ENCODE peak calls at places on chromosomes 6 and 20, in eight cellular contexts. One of them, this sample, is unnamed.
A peak's percentile ranks its signal among the peaks of the same experiment; 100 is the strongest.

GRCh38 chr6:168699631-168700315 is 258.8 kb downstream of the SMOC2 start:
- DNase-seq in activated CD8-positive, alpha-beta memory T cell treated with anti-CD3 and anti-CD28 coated beads for 4 hours: no peak
- DNase-seq in OCI-LY7: no peak
- DNase-seq in endothelial cell of umbilical vein: no peak
- DNase-seq in left cardiac atrium: no peak
- DNase-seq in T47D: no peak
- DNase-seq in choroid plexus epithelial cell: no peak
- DNase-seq in activated CD4-positive, alpha-beta T cell treated with anti-CD3 and anti-CD28 coated beads for 24 hours: no peak
- DNase-seq in this sample: no peak

GRCh38 chr6:170152111-170152926 is 138.6 kb downstream of the DLL1 start:
- DNase-seq in activated CD8-positive, alpha-beta memory T cell treated with anti-CD3 and anti-CD28 coated beads for 4 hours: no peak
- DNase-seq in OCI-LY7: no peak
- DNase-seq in endothelial cell of umbilical vein: peak; percentile 21
- DNase-seq in left cardiac atrium: peak; percentile 68
- DNase-seq in T47D: no peak
- DNase-seq in choroid plexus epithelial cell: no peak
- DNase-seq in activated CD4-positive, alpha-beta T cell treated with anti-CD3 and anti-CD28 coated beads for 24 hours: no peak
- DNase-seq in this sample: peak; percentile 31

GRCh38 chr6:7542065-7542877 is 800 bp downstream of the DSP start:
- DNase-seq in activated CD8-positive, alpha-beta memory T cell treated with anti-CD3 and anti-CD28 coated beads for 4 hours: no peak
- DNase-seq in OCI-LY7: no peak
- DNase-seq in endothelial cell of umbilical vein: peak; percentile 7
- DNase-seq in left cardiac atrium: peak; percentile 34
- DNase-seq in T47D: peak; percentile 45
- DNase-seq in choroid plexus epithelial cell: peak; percentile 2
- DNase-seq in activated CD4-positive, alpha-beta T cell treated with anti-CD3 and anti-CD28 coated beads for 24 hours: no peak
- DNase-seq in this sample: no peak

GRCh38 chr20:10329387-10330005 is 104.5 kb downstream of the MKKS start:
- DNase-seq in activated CD8-positive, alpha-beta memory T cell treated with anti-CD3 and anti-CD28 coated beads for 4 hours: no peak
- DNase-seq in OCI-LY7: no peak
- DNase-seq in endothelial cell of umbilical vein: no peak
- DNase-seq in left cardiac atrium: no peak
- DNase-seq in T47D: no peak
- DNase-seq in choroid plexus epithelial cell: no peak
- DNase-seq in activated CD4-positive, alpha-beta T cell treated with anti-CD3 and anti-CD28 coated beads for 24 hours: no peak
- DNase-seq in this sample: no peak

GRCh38 chr6:127367023-127367375 is 23.6 kb upstream of the ECHDC1 start:
- DNase-seq in activated CD8-positive, alpha-beta memory T cell treated with anti-CD3 and anti-CD28 coated beads for 4 hours: no peak
- DNase-seq in OCI-LY7: no peak
- DNase-seq in endothelial cell of umbilical vein: no peak
- DNase-seq in left cardiac atrium: no peak
- DNase-seq in T47D: no peak
- DNase-seq in choroid plexus epithelial cell: peak; percentile 15
- DNase-seq in activated CD4-positive, alpha-beta T cell treated with anti-CD3 and anti-CD28 coated beads for 24 hours: no peak
- DNase-seq in this sample: no peak

GRCh38 chr6:26027491-26028211 is 59.6 kb upstream of the HFE start:
- DNase-seq in activated CD8-positive, alpha-beta memory T cell treated with anti-CD3 and anti-CD28 coated beads for 4 hours: no peak
- DNase-seq in OCI-LY7: peak; percentile 56
- DNase-seq in endothelial cell of umbilical vein: no peak
- DNase-seq in left cardiac atrium: no peak
- DNase-seq in T47D: no peak
- DNase-seq in choroid plexus epithelial cell: no peak
- DNase-seq in activated CD4-positive, alpha-beta T cell treated with anti-CD3 and anti-CD28 coated beads for 24 hours: no peak
- DNase-seq in this sample: no peak

GRCh38 chr6:36920546-36920945 is 34.0 kb upstream of the PI16 start:
- DNase-seq in activated CD8-positive, alpha-beta memory T cell treated with anti-CD3 and anti-CD28 coated beads for 4 hours: no peak
- DNase-seq in OCI-LY7: no peak
- DNase-seq in endothelial cell of umbilical vein: no peak
- DNase-seq in left cardiac atrium: no peak
- DNase-seq in T47D: no peak
- DNase-seq in choroid plexus epithelial cell: no peak
- DNase-seq in activated CD4-positive, alpha-beta T cell treated with anti-CD3 and anti-CD28 coated beads for 24 hours: no peak
- DNase-seq in this sample: no peak

GRCh38 chr6:170034294-170034693 is 256.6 kb downstream of the DLL1 start:
- DNase-seq in activated CD8-positive, alpha-beta memory T cell treated with anti-CD3 and anti-CD28 coated beads for 4 hours: no peak
- DNase-seq in OCI-LY7: no peak
- DNase-seq in endothelial cell of umbilical vein: no peak
- DNase-seq in left cardiac atrium: no peak
- DNase-seq in T47D: no peak
- DNase-seq in choroid plexus epithelial cell: no peak
- DNase-seq in activated CD4-positive, alpha-beta T cell treated with anti-CD3 and anti-CD28 coated beads for 24 hours: no peak
- DNase-seq in this sample: no peak

GRCh38 chr6:170093658-170094596 is 197.0 kb downstream of the DLL1 start:
- DNase-seq in activated CD8-positive, alpha-beta memory T cell treated with anti-CD3 and anti-CD28 coated beads for 4 hours: no peak
- DNase-seq in OCI-LY7: no peak
- DNase-seq in endothelial cell of umbilical vein: no peak
- DNase-seq in left cardiac atrium: peak; percentile 17
- DNase-seq in T47D: no peak
- DNase-seq in choroid plexus epithelial cell: no peak
- DNase-seq in activated CD4-positive, alpha-beta T cell treated with anti-CD3 and anti-CD28 coated beads for 24 hours: no peak
- DNase-seq in this sample: no peak

GRCh38 chr6:50843842-50844241 is 25.2 kb downstream of the TFAP2B start:
- DNase-seq in activated CD8-positive, alpha-beta memory T cell treated with anti-CD3 and anti-CD28 coated beads for 4 hours: no peak
- DNase-seq in OCI-LY7: no peak
- DNase-seq in endothelial cell of umbilical vein: no peak
- DNase-seq in left cardiac atrium: no peak
- DNase-seq in T47D: peak; percentile 81
- DNase-seq in choroid plexus epithelial cell: no peak
- DNase-seq in activated CD4-positive, alpha-beta T cell treated with anti-CD3 and anti-CD28 coated beads for 24 hours: no peak
- DNase-seq in this sample: no peak

GRCh38 chr6:103820148-103820547 is 1039.6 kb downstream of the HACE1 start:
- DNase-seq in activated CD8-positive, alpha-beta memory T cell treated with anti-CD3 and anti-CD28 coated beads for 4 hours: no peak
- DNase-seq in OCI-LY7: no peak
- DNase-seq in endothelial cell of umbilical vein: no peak
- DNase-seq in left cardiac atrium: no peak
- DNase-seq in T47D: no peak
- DNase-seq in choroid plexus epithelial cell: no peak
- DNase-seq in activated CD4-positive, alpha-beta T cell treated with anti-CD3 and anti-CD28 coated beads for 24 hours: no peak
- DNase-seq in this sample: no peak

GRCh38 chr6:27474172-27474465 is 1.2 kb upstream of the ZNF184 start:
- DNase-seq in activated CD8-positive, alpha-beta memory T cell treated with anti-CD3 and anti-CD28 coated beads for 4 hours: no peak
- DNase-seq in OCI-LY7: no peak
- DNase-seq in endothelial cell of umbilical vein: no peak
- DNase-seq in left cardiac atrium: no peak
- DNase-seq in T47D: no peak
- DNase-seq in choroid plexus epithelial cell: no peak
- DNase-seq in activated CD4-positive, alpha-beta T cell treated with anti-CD3 and anti-CD28 coated beads for 24 hours: no peak
- DNase-seq in this sample: no peak

GRCh38 chr20:57387463-57387862 is 3.7 kb upstream of the RBM38 start:
- DNase-seq in activated CD8-positive, alpha-beta memory T cell treated with anti-CD3 and anti-CD28 coated beads for 4 hours: no peak
- DNase-seq in OCI-LY7: no peak
- DNase-seq in endothelial cell of umbilical vein: no peak
- DNase-seq in left cardiac atrium: no peak
- DNase-seq in T47D: no peak
- DNase-seq in choroid plexus epithelial cell: no peak
- DNase-seq in activated CD4-positive, alpha-beta T cell treated with anti-CD3 and anti-CD28 coated beads for 24 hours: no peak
- DNase-seq in this sample: no peak

GRCh38 chr20:44609511-44610312 is 27.3 kb downstream of the PKIG start:
- DNase-seq in activated CD8-positive, alpha-beta memory T cell treated with anti-CD3 and anti-CD28 coated beads for 4 hours: peak; percentile 66
- DNase-seq in OCI-LY7: peak; percentile 88
- DNase-seq in endothelial cell of umbilical vein: peak; percentile 91
- DNase-seq in left cardiac atrium: peak; percentile 90
- DNase-seq in T47D: peak; percentile 94
- DNase-seq in choroid plexus epithelial cell: peak; percentile 84
- DNase-seq in activated CD4-positive, alpha-beta T cell treated with anti-CD3 and anti-CD28 coated beads for 24 hours: peak; percentile 81
- DNase-seq in this sample: peak; percentile 84